ENCODE peak calls at places on chromosomes 13 and 19, in eight cellular contexts. M is T-helper 2 cell treated with Interferon-gamma antibody and Interleukin-4, amounts not matched to agents 5 μg/mL and 100 μg/mL, for 36 hours; Z is GM04503; W is stimulated activated CD8-positive, alpha-beta memory T cell treated with anti-CD3 and anti-CD28 coated beads, Interleukin-4, amount 100 ng/mL, for 24 hours; S is activated CD4-positive, alpha-beta T cell treated with anti-CD3 and anti-CD28 coated beads for 4 hours; J is NAMALWA; L is right cardiac atrium; U is pancreas. R is an unnamed sample.

GRCh38 chr13:104106705-104107393 is 1040.6 kb upstream of the SLC10A2 start:
- DNase-seq in M (no peak), Z (no peak), W (no peak), S (no peak), J (peak), L (no peak), U (no peak), R (no peak)

GRCh38 chr19:45009625-45010255 is 8.5 kb downstream of the RELB start:
- DNase-seq in M (no peak), Z (no peak), W (no peak), S (no peak), J (no peak), L (no peak), U (no peak), R (no peak)

GRCh38 chr13:27172495-27172842 is 858 bp upstream of the USP12 start:
- DNase-seq in M (no peak), Z (no peak), W (no peak), S (peak), J (peak), L (no peak), U (no peak), R (no peak)

GRCh38 chr19:52343548-52343947 is 7.5 kb downstream of the ZNF610 start:
- DNase-seq in M (peak), Z (no peak), W (peak), S (peak), J (peak), L (peak), U (no peak), R (peak)

GRCh38 chr19:18798384-18799352 is 7.6 kb upstream of the COMP start:
- DNase-seq in M (no peak), Z (no peak), W (no peak), S (no peak), J (no peak), L (no peak), U (no peak), R (no peak)

GRCh38 chr19:10812902-10813404 is 23.1 kb downstream of the TMED1 start:
- DNase-seq in M (peak), Z (peak), W (peak), S (no peak), J (no peak), L (peak), U (no peak), R (no peak)

GRCh38 chr13:102913924-102914628 is 68.2 kb downstream of the ERCC5 start:
- DNase-seq in M (no peak), Z (no peak), W (no peak), S (no peak), J (no peak), L (no peak), U (no peak), R (no peak)

GRCh38 chr13:101115762-101116161 is 300.5 kb downstream of the NALCN start:
- DNase-seq in M (no peak), Z (no peak), W (no peak), S (no peak), J (peak), L (no peak), U (no peak), R (no peak)

GRCh38 chr13:25415196-25415595 is 43.4 kb downstream of the ATP8A2 start:
- DNase-seq in M (no peak), Z (no peak), W (no peak), S (no peak), J (no peak), L (no peak), U (no peak), R (no peak)

GRCh38 chr13:113051641-113052040 is 54.0 kb upstream of the F7 start:
- DNase-seq in M (no peak), Z (no peak), W (no peak), S (no peak), J (no peak), L (no peak), U (peak), R (no peak)

GRCh38 chr19:3606690-3607289 is at the start of gene TBXA2R:
- DNase-seq in M (peak), Z (no peak), W (peak), S (peak), J (peak), L (peak), U (no peak), R (peak)

GRCh38 chr13:80603351-80603750 is 262.4 kb upstream of the SPRY2 start:
- DNase-seq in M (no peak), Z (no peak), W (no peak), S (no peak), J (no peak), L (no peak), U (no peak), R (no peak)

GRCh38 chr19:18879579-18880373 is 16.2 kb downstream of the CERS1 start:
- DNase-seq in M (no peak), Z (no peak), W (no peak), S (no peak), J (peak), L (no peak), U (peak), R (no peak)

GRCh38 chr13:68749801-68750200 is 1357.8 kb upstream of the ATXN8OS start:
- DNase-seq in M (no peak), Z (no peak), W (no peak), S (no peak), J (no peak), L (no peak), U (no peak), R (no peak)

GRCh38 chr13:29021717-29022116 is 201.6 kb downstream of the MTUS2 start:
- DNase-seq in M (no peak), Z (no peak), W (no peak), S (no peak), J (no peak), L (no peak), U (no peak), R (no peak)

GRCh38 chr19:45767881-45768643 is 990 bp downstream of the SIX5 start:
- DNase-seq in M (peak), Z (no peak), W (peak), S (no peak), J (no peak), L (peak), U (peak), R (peak)

GRCh38 chr19:29520390-29520789 is 5.4 kb upstream of the VSTM2B start:
- DNase-seq in M (no peak), Z (no peak), W (no peak), S (no peak), J (no peak), L (no peak), U (peak), R (no peak)

GRCh38 chr13:40801255-40802217 is 12.1 kb downstream of the SLC25A15 start:
- DNase-seq in M (no peak), Z (no peak), W (no peak), S (no peak), J (no peak), L (no peak), U (no peak), R (no peak)

GRCh38 chr19:51354742-51355148 is 11.4 kb downstream of the ETFB start:
- DNase-seq in M (peak), Z (no peak), W (no peak), S (no peak), J (no peak), L (no peak), U (no peak), R (no peak)

GRCh38 chr13:66933994-66934393 is 296.1 kb downstream of the PCDH9 start:
- DNase-seq in M (no peak), Z (no peak), W (no peak), S (no peak), J (no peak), L (no peak), U (no peak), R (no peak)

GRCh38 chr19:18903146-18904056 is 7.4 kb upstream of the CERS1 start:
- DNase-seq in M (no peak), Z (no peak), W (no peak), S (no peak), J (no peak), L (no peak), U (peak), R (no peak)

GRCh38 chr13:53126803-53127202 is 98.2 kb downstream of the OLFM4 start:
- DNase-seq in M (no peak), Z (no peak), W (no peak), S (no peak), J (no peak), L (peak), U (no peak), R (peak)

GRCh38 chr13:94656766-94657165 is 55.1 kb downstream of the GPR180 start:
- DNase-seq in M (peak), Z (peak), W (no peak), S (no peak), J (no peak), L (no peak), U (no peak), R (no peak)

GRCh38 chr13:38707433-38707832 is 20.6 kb downstream of the FREM2 start:
- DNase-seq in M (no peak), Z (no peak), W (no peak), S (no peak), J (no peak), L (no peak), U (no peak), R (no peak)

GRCh38 chr19:1651061-1651547 is 1.3 kb downstream of the TCF3 start:
- DNase-seq in M (peak), Z (no peak), W (peak), S (peak), J (peak), L (no peak), U (peak), R (no peak)

GRCh38 chr13:30810261-30810701 is 74.9 kb downstream of the ALOX5AP start:
- DNase-seq in M (no peak), Z (no peak), W (no peak), S (no peak), J (no peak), L (no peak), U (no peak), R (no peak)

GRCh38 chr13:40639226-40639681 is 27.2 kb downstream of the FOXO1 start:
- DNase-seq in M (no peak), Z (no peak), W (no peak), S (no peak), J (no peak), L (no peak), U (no peak), R (no peak)

GRCh38 chr19:39199025-39199424 is 2.3 kb downstream of the NCCRP1 start:
- DNase-seq in M (no peak), Z (no peak), W (no peak), S (no peak), J (no peak), L (peak), U (peak), R (no peak)

GRCh38 chr19:4208385-4209094 is 20.8 kb upstream of the EBI3 start:
- DNase-seq in M (no peak), Z (no peak), W (no peak), S (no peak), J (peak), L (no peak), U (no peak), R (no peak)

GRCh38 chr13:99926014-99926731 is 45.4 kb downstream of the ZIC5 start:
- DNase-seq in M (no peak), Z (peak), W (no peak), S (no peak), J (no peak), L (no peak), U (no peak), R (no peak)